ENCODE peak calls at places on chromosome 18, in six cellular contexts. N is CD8-positive, alpha-beta T cell; P is tibial artery; S is brain microvascular endothelial cell; F is GM23248; L is small intestine. Q is an unnamed sample.

GRCh38 chr18:74840492-74841167 is 243.0 kb downstream of the ZNF407 start:
- DNase-seq in P (no peak), F (peak; percentile 68), N (no peak), S (peak; percentile 76), L (peak; percentile 11), Q (no peak)

GRCh38 chr18:56726906-56727305 is 75.7 kb downstream of the WDR7 start:
- DNase-seq in L (no peak), S (no peak), N (no peak), F (no peak), P (no peak), Q (no peak)

GRCh38 chr18:75204262-75204977 is 4.5 kb downstream of the PTGR3 start:
- DNase-seq in F (peak; percentile 45), L (no peak), P (no peak), S (no peak), N (no peak), Q (no peak)

GRCh38 chr18:12907258-12907925 is 23.4 kb upstream of the PTPN2 start:
- DNase-seq in P (no peak), S (peak; percentile 36), N (no peak), F (peak; percentile 29), L (no peak), Q (no peak)

GRCh38 chr18:11504962-11505361 is 104.4 kb upstream of the SLC35G4 start:
- DNase-seq in P (no peak), F (no peak), N (no peak), S (no peak), L (no peak), Q (no peak)

GRCh38 chr18:80200932-80201672 is 46.2 kb downstream of the PARD6G start:
- DNase-seq in S (no peak), P (no peak), N (no peak), F (no peak), L (no peak), Q (no peak)

GRCh38 chr18:51513525-51513924 is 316.0 kb upstream of the MEX3C start:
- DNase-seq in L (no peak), P (no peak), N (no peak), F (no peak), S (no peak), Q (no peak)

GRCh38 chr18:49733321-49733720 is 80.0 kb downstream of the ACAA2 start:
- DNase-seq in N (no peak), S (no peak), P (no peak), F (peak; percentile 20), L (no peak), Q (no peak)

GRCh38 chr18:74388227-74388626 is 68.9 kb downstream of the DIPK1C start:
- DNase-seq in P (no peak), L (no peak), N (no peak), S (no peak), F (no peak), Q (no peak)

GRCh38 chr18:23468753-23469459 is 15.8 kb downstream of the RIOK3 start:
- DNase-seq in L (no peak), S (no peak), P (no peak), F (no peak), N (no peak), Q (no peak)

GRCh38 chr18:74906189-74906588 is 302.8 kb downstream of the PTGR3 start:
- DNase-seq in L (peak; percentile 45), N (no peak), F (no peak), S (no peak), P (no peak), Q (no peak)

GRCh38 chr18:12296087-12296403 is 12.0 kb upstream of the TUBB6 start:
- DNase-seq in S (peak; percentile 60), L (no peak), F (peak; percentile 56), P (peak; percentile 43), N (no peak), Q (no peak)

GRCh38 chr18:44701227-44701626 is 20.5 kb downstream of the SETBP1 start:
- DNase-seq in S (no peak), L (no peak), P (no peak), N (no peak), F (no peak), Q (no peak)

GRCh38 chr18:44697315-44697714 is 16.6 kb downstream of the SETBP1 start:
- DNase-seq in S (no peak), L (no peak), P (no peak), F (no peak), N (no peak), Q (no peak)

GRCh38 chr18:44698518-44698917 is 17.8 kb downstream of the SETBP1 start:
- DNase-seq in P (no peak), F (no peak), N (no peak), S (no peak), L (no peak), Q (no peak)

GRCh38 chr18:44700652-44701051 is 20.0 kb downstream of the SETBP1 start:
- DNase-seq in N (peak; percentile 14), L (peak; percentile 59), F (peak; percentile 39), P (peak; percentile 81), S (peak; percentile 33), Q (no peak)

GRCh38 chr18:44699571-44700261 is 19.0 kb downstream of the SETBP1 start:
- DNase-seq in P (no peak), S (no peak), F (no peak), N (no peak), L (no peak), Q (no peak)
- H3K4me3 ChIP-seq in P (no peak overlapping the region), S (no peak overlapping the region), F (no peak overlapping the region), N (no peak overlapping the region), L (no peak overlapping the region), Q (no peak overlapping the region)

GRCh38 chr18:25230658-25231326 is 121.2 kb downstream of the ZNF521 start:
- DNase-seq in S (peak; percentile 68), F (peak; percentile 95), L (no peak), P (peak; percentile 90), N (no peak), Q (no peak)
- H3K27ac ChIP-seq in S (no peak overlapping the region), F (peak overlapping the region; percentile 80), L (peak overlapping the region; percentile 3), P (peak overlapping the region; percentile 59), N (no peak overlapping the region), Q (no peak overlapping the region)

DNA sequence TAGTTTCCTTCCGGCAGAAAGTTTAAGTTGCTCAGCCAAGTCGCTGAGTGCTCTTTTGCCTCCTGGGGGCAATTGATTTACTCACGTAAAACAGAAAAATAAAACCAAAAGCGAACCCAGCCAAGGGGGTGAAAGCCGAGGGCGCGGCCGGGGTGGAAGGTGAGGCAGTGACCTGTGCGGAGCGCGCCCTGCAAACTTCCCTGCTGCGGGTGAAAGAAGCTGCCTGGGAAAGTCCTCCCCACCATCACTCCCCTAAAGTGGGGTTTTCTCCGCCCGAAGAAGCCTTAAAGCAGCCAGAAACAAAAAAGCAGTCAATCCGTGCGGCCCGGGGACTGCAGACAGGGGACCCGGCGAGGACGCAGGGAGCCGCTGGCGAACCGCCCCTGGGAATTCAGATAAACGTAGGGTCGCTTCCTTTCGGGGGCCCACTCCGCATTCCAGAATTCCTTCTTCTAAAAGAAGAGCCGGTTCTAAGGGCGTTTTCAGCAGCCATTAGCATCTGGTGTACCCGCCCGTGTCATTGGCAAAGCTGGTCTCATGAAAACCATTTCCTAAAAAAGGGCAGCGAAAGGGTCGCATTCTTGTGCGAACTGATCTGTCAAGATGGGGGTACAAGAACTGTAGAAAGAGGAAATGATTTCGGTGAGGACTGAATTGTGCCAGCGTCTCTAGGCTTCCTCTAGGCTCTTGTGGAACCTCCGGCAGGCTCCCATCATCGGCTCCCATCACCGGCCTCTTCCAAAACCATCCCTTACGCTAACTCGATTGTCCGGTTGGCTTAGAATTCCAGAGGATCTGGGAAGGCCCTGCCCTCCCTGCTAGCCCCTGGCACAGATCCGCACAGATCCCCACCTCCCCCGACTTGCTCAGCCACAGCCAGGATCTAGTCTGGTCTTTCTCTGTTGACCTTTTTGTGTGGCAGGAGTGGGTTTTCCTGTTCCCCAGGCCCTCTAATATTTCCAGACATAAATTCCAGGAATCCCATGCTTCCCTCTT is 1.1 kb downstream of the RAB31 start:
- DNase-seq in N (no peak), L (no peak), F (peak; percentile 62), P (peak; percentile 69), S (no peak), Q (no peak)
- H3K4me3 ChIP-seq in N (peak overlapping the region; percentile 19), L (peak overlapping the region; percentile 58), F (peak overlapping the region; percentile 83), P (peak overlapping the region; percentile 99), S (peak overlapping the region; percentile 86), Q (peak overlapping the region; percentile 47)

DNA sequence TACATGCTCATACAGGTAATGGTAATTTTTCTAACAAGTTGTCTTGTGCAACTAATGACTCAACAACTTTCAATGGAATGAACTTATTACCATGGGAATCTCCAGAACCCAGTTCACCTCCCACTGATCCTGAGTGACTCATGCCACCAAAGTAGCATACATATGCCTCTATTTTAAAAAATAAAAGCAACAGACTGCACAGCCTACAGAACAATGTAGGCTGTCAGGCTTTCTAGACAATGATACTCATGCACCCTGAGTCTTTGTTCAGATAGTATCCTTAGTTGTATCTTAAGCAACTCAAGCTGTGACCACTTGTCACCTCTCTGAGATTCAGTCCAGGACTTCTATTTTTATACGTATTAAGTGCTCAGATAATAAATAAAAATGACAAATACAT is 531.0 kb upstream of the SETBP1 start:
- DNase-seq in F (peak; percentile 90), S (peak; percentile 92), L (no peak), P (no peak), N (no peak), Q (no peak)
- H3K27ac ChIP-seq in F (peak overlapping the region; percentile 3), S (peak overlapping the region; percentile 55), L (no peak overlapping the region), P (no peak overlapping the region), N (no peak overlapping the region), Q (no peak overlapping the region)

GRCh38 chr18:54957987-54958386 is 1.3 kb downstream of the CCDC68 start:
- DNase-seq in N (no peak), L (no peak), S (peak; percentile 38), F (no peak), P (no peak), Q (no peak)
- H3K4me3 ChIP-seq in N (no peak overlapping the region), L (no peak overlapping the region), S (peak overlapping the region; percentile 74), F (no peak overlapping the region), P (no peak overlapping the region), Q (no peak overlapping the region)

GRCh38 chr18:46320928-46321855 is 217.0 kb downstream of the HAUS1 start:
- DNase-seq in F (peak; percentile 70), N (no peak), L (no peak), S (peak; percentile 47), P (no peak), Q (no peak)
- H3K27ac ChIP-seq in F (no peak overlapping the region), N (no peak overlapping the region), L (no peak overlapping the region), S (no peak overlapping the region), P (no peak overlapping the region), Q (no peak overlapping the region)

GRCh38 chr18:3655254-3655554 is 205.2 kb downstream of the TGIF1 start:
- DNase-seq in N (no peak), F (no peak), S (no peak), P (no peak), L (no peak), Q (no peak)
- H3K4me3 ChIP-seq in N (no peak overlapping the region), F (no peak overlapping the region), S (no peak overlapping the region), P (no peak overlapping the region), L (no peak overlapping the region), Q (no peak overlapping the region)

Q was measured in effector memory CD4-positive, alpha-beta T cell.